ENCODE peak calls at places on chromosome X, in six cellular contexts. B, X, Y, A, Q and J are unnamed samples. For H3K9me3, the result is how much of the 10 kb centered on the place peaks cover.

GRCh38 chrX:11296051-11296450 is 2.8 kb downstream of the AMELX start:
- DNase-seq in Y (no peak), Q (no peak), A (no peak), X (no peak), B (no peak), J (no peak)

GRCh38 chrX:135605906-135606305 is 85.4 kb downstream of the INTS6L start:
- DNase-seq in Q (no peak), X (no peak), B (no peak), Y (no peak), A (no peak), J (no peak)

GRCh38 chrX:27680726-27681125 is 90.6 kb downstream of the DCAF8L2 start:
- DNase-seq in A (no peak), Q (no peak), X (no peak), B (peak), Y (no peak), J (no peak)

GRCh38 chrX:118983513-118983912 is 9.1 kb downstream of the LONRF3 start:
- DNase-seq in B (no peak), A (no peak), Q (no peak), Y (peak), X (no peak), J (no peak)

GRCh38 chrX:653316-653715 is 22.7 kb downstream of the SHOX start:
- DNase-seq in Q (no peak), B (no peak), X (no peak), A (no peak), Y (no peak), J (no peak)

GRCh38 chrX:23694606-23695005 is 27.3 kb downstream of the PRDX4 start:
- DNase-seq in A (peak), X (peak), B (peak), Y (peak), Q (peak), J (no peak)

GRCh38 chrX:9614016-9614415 is 149.2 kb downstream of the TBL1X start:
- DNase-seq in Q (no peak), X (no peak), Y (no peak), B (no peak), A (no peak), J (no peak)

GRCh38 chrX:38009641-38010040 is 3.3 kb downstream of the SYTL5 start:
- DNase-seq in X (no peak), Q (no peak), A (no peak), Y (no peak), B (no peak), J (no peak)

GRCh38 chrX:56783450-56783831 is 54.4 kb downstream of the NBDY start:
- DNase-seq in Q (peak), Y (peak), A (no peak), B (no peak), X (peak), J (no peak)

GRCh38 chrX:11789809-11790208 is 31.8 kb downstream of the MSL3 start:
- DNase-seq in Y (no peak), A (no peak), X (no peak), B (no peak), Q (peak), J (no peak)

GRCh38 chrX:132957211-132958085 is 981 bp downstream of the HS6ST2 start:
- DNase-seq in A (no peak), Q (no peak), B (no peak), X (no peak), Y (peak), J (no peak)

GRCh38 chrX:132954323-132954722 is 4.1 kb downstream of the HS6ST2 start:
- DNase-seq in Q (no peak), A (no peak), Y (no peak), X (no peak), B (no peak), J (no peak)

GRCh38 chrX:132958086-132958703 is at the start of gene HS6ST2:
- DNase-seq in A (no peak), X (no peak), Q (no peak), B (no peak), Y (peak), J (no peak)

GRCh38 chrX:132955710-132956109 is 2.7 kb downstream of the HS6ST2 start:
- DNase-seq in A (no peak), Q (no peak), X (no peak), Y (no peak), B (no peak), J (no peak)

GRCh38 chrX:132956421-132957210 is 1.8 kb downstream of the HS6ST2 start:
- DNase-seq in X (no peak), A (no peak), Q (no peak), B (no peak), Y (no peak), J (no peak)
- H3K4me3 ChIP-seq in X (no peak), A (peak), Q (peak), B (no peak), Y (no peak), J (peak)

DNA sequence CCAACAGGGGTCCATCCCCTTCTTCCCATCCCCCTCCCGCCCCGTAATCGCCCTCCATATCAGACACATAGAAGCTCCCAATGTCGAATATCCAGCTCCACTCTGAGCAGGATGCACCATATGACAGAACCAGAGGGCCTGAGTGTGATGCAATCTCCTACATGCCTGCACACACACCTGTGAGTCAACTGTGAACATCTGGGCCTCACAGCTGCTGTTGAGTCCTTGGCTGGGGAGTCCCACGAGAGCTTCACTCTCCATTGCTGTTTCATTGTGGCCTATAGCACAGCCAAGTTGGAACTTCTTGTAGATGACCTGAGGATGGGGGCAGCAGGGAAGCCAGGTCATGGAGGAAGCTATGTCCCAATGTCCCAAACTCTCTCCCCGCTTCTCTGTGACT is 8.2 kb downstream of the SLC38A5 start:
- DNase-seq in B (no peak), Y (no peak), A (no peak), Q (no peak), X (no peak), J (no peak)
- H3K9me3 ChIP-seq in B (under half), Y (under half), A (under half), Q (under half), X (under half), J (under half)

DNA sequence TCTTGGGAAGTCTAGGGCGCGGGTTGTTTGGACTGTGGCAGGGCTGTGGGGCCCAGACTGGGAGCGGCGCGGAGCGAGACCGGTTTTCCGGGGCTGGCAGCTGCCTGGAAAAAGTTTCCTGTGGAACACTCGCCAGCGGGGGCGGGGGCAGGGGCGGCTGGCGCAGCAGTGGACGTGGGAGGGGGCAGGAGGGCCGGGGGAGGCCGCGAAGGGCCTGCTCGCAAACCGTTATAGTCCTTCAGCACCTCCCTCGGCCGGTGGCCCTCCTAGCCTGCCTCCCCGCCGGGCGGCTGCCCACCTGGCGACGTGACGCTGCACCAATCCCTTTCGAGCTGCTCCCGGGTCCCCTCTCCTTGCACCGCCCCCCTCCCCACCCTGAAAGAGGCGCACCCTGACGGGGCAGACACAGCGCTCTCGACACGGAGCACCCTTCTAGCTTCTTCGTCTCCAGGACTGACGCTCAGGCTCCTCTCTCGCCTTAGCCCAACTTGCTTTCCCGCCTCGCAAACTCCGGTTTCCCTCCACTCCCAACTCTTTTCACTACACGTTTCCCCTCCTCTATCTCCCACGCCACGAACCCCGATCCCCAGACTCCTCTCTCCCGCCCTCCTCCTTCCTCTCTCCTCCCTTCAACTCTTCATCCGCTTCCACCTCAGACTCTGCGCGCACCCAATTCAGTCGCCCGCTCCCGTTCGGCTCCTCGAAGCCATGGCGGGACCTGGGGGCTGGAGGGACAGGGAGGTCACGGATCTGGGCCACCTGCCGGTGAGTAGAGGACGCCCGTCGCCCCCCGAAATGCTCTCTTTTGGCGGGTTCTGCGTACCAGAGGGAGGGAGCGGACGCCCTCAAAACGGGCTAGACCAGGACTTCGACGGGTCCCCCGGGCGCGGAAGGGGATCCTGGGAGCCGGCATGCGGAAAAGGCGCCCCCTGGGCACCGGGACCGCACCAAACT is at the start of gene NRK:
- DNase-seq in X (no peak), Q (no peak), Y (no peak), B (no peak), A (no peak), J (peak)
- H3K4me3 ChIP-seq in X (no peak), Q (no peak), Y (no peak), B (peak), A (peak), J (peak)

GRCh38 chrX:2466876-2467656 is 33.7 kb downstream of the DHRSX start:
- DNase-seq in X (no peak), Q (no peak), B (no peak), Y (no peak), A (no peak), J (no peak)
- H3K9me3 ChIP-seq in X (under half), Q (under half), B (under half), Y (under half), A (under half), J (under half)

DNA sequence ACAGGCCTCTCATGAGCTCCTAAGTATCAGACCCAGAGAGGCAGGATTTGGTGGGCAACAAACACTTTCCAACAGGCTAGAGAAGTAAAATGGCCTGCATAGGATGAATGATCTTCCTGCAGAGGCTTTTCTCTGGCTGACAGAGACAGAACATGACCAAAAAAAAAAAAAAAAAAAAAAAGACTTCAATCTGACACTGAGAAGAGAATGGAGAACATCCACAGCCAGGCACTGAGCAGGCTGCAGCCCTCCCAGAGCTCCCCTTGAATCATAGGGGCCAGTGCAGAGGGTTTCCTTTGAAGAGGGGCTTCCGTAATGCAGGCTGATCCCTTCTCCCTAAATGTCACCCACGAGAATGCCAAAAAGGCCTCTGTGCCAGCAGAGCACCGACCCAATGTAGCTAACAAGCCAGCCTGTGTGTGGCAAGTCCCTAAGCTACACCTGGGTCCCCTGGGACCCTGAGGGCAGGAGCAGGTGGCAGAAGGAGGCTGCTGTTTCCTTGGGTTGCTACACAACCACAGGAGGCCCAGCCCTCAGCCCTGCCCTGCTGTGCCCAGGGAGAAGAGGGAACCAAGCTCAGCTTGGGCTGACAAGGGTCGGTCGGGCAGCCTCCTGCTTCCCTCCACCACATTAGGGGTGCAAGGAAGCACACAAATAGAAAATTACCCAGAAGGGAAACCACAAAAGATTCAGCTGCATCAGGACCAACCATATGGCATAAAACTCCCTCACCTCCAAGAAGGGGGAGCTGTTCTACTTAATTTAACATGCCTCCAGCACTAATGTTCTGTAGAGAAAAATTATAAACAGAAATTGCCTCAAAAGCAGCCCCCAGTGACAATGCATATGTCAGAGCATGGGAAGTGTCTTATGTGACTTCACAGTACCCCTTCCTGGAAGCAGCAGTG is 55.5 kb downstream of the MAP7D2 start:
- DNase-seq in Q (peak), X (no peak), A (no peak), B (no peak), Y (peak), J (no peak)
- H3K4me3 ChIP-seq in Q (no peak), X (no peak), A (no peak), B (no peak), Y (no peak), J (no peak)

DNA sequence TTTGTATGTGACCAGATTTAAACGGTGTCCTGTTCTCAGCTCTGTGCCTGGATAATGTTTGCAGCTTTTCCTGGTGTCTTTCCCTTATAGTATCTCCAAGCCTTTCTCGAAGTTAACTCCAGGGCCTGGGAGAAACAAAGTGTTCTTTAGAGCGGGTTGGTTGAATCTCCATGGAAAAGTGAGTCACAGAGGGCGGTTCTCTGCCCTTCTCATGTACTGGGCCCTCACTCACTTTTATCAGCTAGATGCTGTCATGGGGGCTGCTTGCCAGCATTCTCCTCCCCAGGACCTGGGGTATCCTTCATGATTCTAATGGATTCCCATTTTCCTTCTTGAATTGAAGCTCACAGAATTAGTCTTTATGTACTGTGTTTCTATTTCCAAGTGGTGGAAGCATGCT is 46.1 kb upstream of the MAGEC2 start:
- DNase-seq in X (no peak), Y (no peak), Q (no peak), A (no peak), B (no peak), J (no peak)
- H3K9me3 ChIP-seq in X (under half), Y (under half), Q (under half), A (under half), B (under half), J (under half)

GRCh38 chrX:84907324-84907946 is 96.2 kb upstream of the APOOL start:
- DNase-seq in A (no peak), Q (peak), X (no peak), Y (no peak), B (no peak), J (no peak)
- H3K4me3 ChIP-seq in A (no peak), Q (no peak), X (no peak), Y (no peak), B (no peak), J (no peak)

GRCh38 chrX:14073158-14073557 is 43.5 kb upstream of the GEMIN8 start:
- DNase-seq in A (no peak), X (no peak), B (no peak), Q (no peak), Y (no peak), J (no peak)
- H3K9me3 ChIP-seq in A (under half), X (under half), B (under half), Q (under half), Y (under half), J (under half)